ENCODE peak calls at places on chromosomes 4 and X, in ten cellular contexts. One of them, this sample, is unnamed.

GRCh38 chr4:25007608-25008007 is 23.1 kb downstream of the LGI2 start:
- DNase-seq in left ventricle myocardium inferior: no peak
- DNase-seq in thoracic aorta: no peak
- DNase-seq in ACHN: no peak
- DNase-seq in activated CD8-positive, alpha-beta T cell treated with anti-CD3 and anti-CD28 coated beads, Interleukin-2, amount 10 ng/mL, durations not matched to agents 7 days and 5 days: no peak
- DNase-seq in tibial artery: peak
- DNase-seq in RWPE1: no peak
- DNase-seq in stimulated activated CD4-positive, alpha-beta T cell treated with anti-CD3 and anti-CD28 coated beads, Interleukin-2, amount 100 ng/mL, for 48 hours: no peak
- DNase-seq in hepatocyte: no peak
- DNase-seq in amygdala: no peak
- DNase-seq in this sample: no peak

GRCh38 chrX:119573840-119574393 is 446 bp upstream of the UBE2A start:
- DNase-seq in left ventricle myocardium inferior: peak
- DNase-seq in thoracic aorta: peak
- DNase-seq in ACHN: peak
- DNase-seq in activated CD8-positive, alpha-beta T cell treated with anti-CD3 and anti-CD28 coated beads, Interleukin-2, amount 10 ng/mL, durations not matched to agents 7 days and 5 days: no peak
- DNase-seq in tibial artery: peak
- DNase-seq in RWPE1: peak
- DNase-seq in stimulated activated CD4-positive, alpha-beta T cell treated with anti-CD3 and anti-CD28 coated beads, Interleukin-2, amount 100 ng/mL, for 48 hours: no peak
- DNase-seq in hepatocyte: peak
- DNase-seq in amygdala: no peak
- DNase-seq in this sample: no peak

GRCh38 chr4:78560296-78560963 is 8.9 kb downstream of the ANXA3 start:
- DNase-seq in left ventricle myocardium inferior: no peak
- DNase-seq in thoracic aorta: no peak
- DNase-seq in ACHN: peak
- DNase-seq in activated CD8-positive, alpha-beta T cell treated with anti-CD3 and anti-CD28 coated beads, Interleukin-2, amount 10 ng/mL, durations not matched to agents 7 days and 5 days: no peak
- DNase-seq in tibial artery: no peak
- DNase-seq in RWPE1: peak
- DNase-seq in stimulated activated CD4-positive, alpha-beta T cell treated with anti-CD3 and anti-CD28 coated beads, Interleukin-2, amount 100 ng/mL, for 48 hours: no peak
- DNase-seq in hepatocyte: peak
- DNase-seq in amygdala: no peak
- DNase-seq in this sample: no peak

GRCh38 chrX:144791298-144791697 is 456.0 kb upstream of the SPANXN1 start:
- DNase-seq in left ventricle myocardium inferior: no peak
- DNase-seq in thoracic aorta: no peak
- DNase-seq in ACHN: no peak
- DNase-seq in activated CD8-positive, alpha-beta T cell treated with anti-CD3 and anti-CD28 coated beads, Interleukin-2, amount 10 ng/mL, durations not matched to agents 7 days and 5 days: no peak
- DNase-seq in tibial artery: no peak
- DNase-seq in RWPE1: peak
- DNase-seq in stimulated activated CD4-positive, alpha-beta T cell treated with anti-CD3 and anti-CD28 coated beads, Interleukin-2, amount 100 ng/mL, for 48 hours: no peak
- DNase-seq in hepatocyte: peak
- DNase-seq in amygdala: no peak
- DNase-seq in this sample: no peak

GRCh38 chr4:25567253-25567652 is 88.4 kb upstream of the SLC34A2 start:
- DNase-seq in left ventricle myocardium inferior: no peak
- DNase-seq in thoracic aorta: no peak
- DNase-seq in ACHN: no peak
- DNase-seq in activated CD8-positive, alpha-beta T cell treated with anti-CD3 and anti-CD28 coated beads, Interleukin-2, amount 10 ng/mL, durations not matched to agents 7 days and 5 days: no peak
- DNase-seq in tibial artery: no peak
- DNase-seq in RWPE1: no peak
- DNase-seq in stimulated activated CD4-positive, alpha-beta T cell treated with anti-CD3 and anti-CD28 coated beads, Interleukin-2, amount 100 ng/mL, for 48 hours: no peak
- DNase-seq in hepatocyte: no peak
- DNase-seq in amygdala: no peak
- DNase-seq in this sample: no peak

GRCh38 chr4:121582296-121582695 is 114.5 kb downstream of the ANXA5 start:
- DNase-seq in left ventricle myocardium inferior: no peak
- DNase-seq in thoracic aorta: no peak
- DNase-seq in ACHN: no peak
- DNase-seq in activated CD8-positive, alpha-beta T cell treated with anti-CD3 and anti-CD28 coated beads, Interleukin-2, amount 10 ng/mL, durations not matched to agents 7 days and 5 days: no peak
- DNase-seq in tibial artery: no peak
- DNase-seq in RWPE1: peak
- DNase-seq in stimulated activated CD4-positive, alpha-beta T cell treated with anti-CD3 and anti-CD28 coated beads, Interleukin-2, amount 100 ng/mL, for 48 hours: no peak
- DNase-seq in hepatocyte: no peak
- DNase-seq in amygdala: no peak
- DNase-seq in this sample: no peak

GRCh38 chrX:106178826-106179225 is 10.7 kb downstream of the PWWP3B start:
- DNase-seq in left ventricle myocardium inferior: no peak
- DNase-seq in thoracic aorta: no peak
- DNase-seq in ACHN: no peak
- DNase-seq in activated CD8-positive, alpha-beta T cell treated with anti-CD3 and anti-CD28 coated beads, Interleukin-2, amount 10 ng/mL, durations not matched to agents 7 days and 5 days: no peak
- DNase-seq in tibial artery: no peak
- DNase-seq in RWPE1: no peak
- DNase-seq in stimulated activated CD4-positive, alpha-beta T cell treated with anti-CD3 and anti-CD28 coated beads, Interleukin-2, amount 100 ng/mL, for 48 hours: no peak
- DNase-seq in hepatocyte: no peak
- DNase-seq in amygdala: no peak
- DNase-seq in this sample: no peak

GRCh38 chrX:46961574-46962279 is 49.5 kb downstream of the JADE3 start:
- DNase-seq in left ventricle myocardium inferior: no peak
- DNase-seq in thoracic aorta: no peak
- DNase-seq in ACHN: no peak
- DNase-seq in activated CD8-positive, alpha-beta T cell treated with anti-CD3 and anti-CD28 coated beads, Interleukin-2, amount 10 ng/mL, durations not matched to agents 7 days and 5 days: no peak
- DNase-seq in tibial artery: no peak
- DNase-seq in RWPE1: no peak
- DNase-seq in stimulated activated CD4-positive, alpha-beta T cell treated with anti-CD3 and anti-CD28 coated beads, Interleukin-2, amount 100 ng/mL, for 48 hours: no peak
- DNase-seq in hepatocyte: no peak
- DNase-seq in amygdala: no peak
- DNase-seq in this sample: no peak

GRCh38 chrX:107627792-107628661 is at the start of gene PRPS1:
- DNase-seq in left ventricle myocardium inferior: peak
- DNase-seq in thoracic aorta: peak
- DNase-seq in ACHN: peak
- DNase-seq in activated CD8-positive, alpha-beta T cell treated with anti-CD3 and anti-CD28 coated beads, Interleukin-2, amount 10 ng/mL, durations not matched to agents 7 days and 5 days: peak
- DNase-seq in tibial artery: peak
- DNase-seq in RWPE1: peak
- DNase-seq in stimulated activated CD4-positive, alpha-beta T cell treated with anti-CD3 and anti-CD28 coated beads, Interleukin-2, amount 100 ng/mL, for 48 hours: peak
- DNase-seq in hepatocyte: peak
- DNase-seq in amygdala: peak
- DNase-seq in this sample: peak

GRCh38 chr4:119587796-119588195 is 40.8 kb downstream of the PDE5A start:
- DNase-seq in left ventricle myocardium inferior: no peak
- DNase-seq in thoracic aorta: no peak
- DNase-seq in ACHN: no peak
- DNase-seq in activated CD8-positive, alpha-beta T cell treated with anti-CD3 and anti-CD28 coated beads, Interleukin-2, amount 10 ng/mL, durations not matched to agents 7 days and 5 days: no peak
- DNase-seq in tibial artery: no peak
- DNase-seq in RWPE1: no peak
- DNase-seq in stimulated activated CD4-positive, alpha-beta T cell treated with anti-CD3 and anti-CD28 coated beads, Interleukin-2, amount 100 ng/mL, for 48 hours: no peak
- DNase-seq in hepatocyte: no peak
- DNase-seq in amygdala: no peak
- DNase-seq in this sample: no peak

GRCh38 chrX:56233682-56234081 is 1.5 kb downstream of the KLF8 start:
- DNase-seq in left ventricle myocardium inferior: peak
- DNase-seq in thoracic aorta: peak
- DNase-seq in ACHN: peak
- DNase-seq in activated CD8-positive, alpha-beta T cell treated with anti-CD3 and anti-CD28 coated beads, Interleukin-2, amount 10 ng/mL, durations not matched to agents 7 days and 5 days: no peak
- DNase-seq in tibial artery: peak
- DNase-seq in RWPE1: no peak
- DNase-seq in stimulated activated CD4-positive, alpha-beta T cell treated with anti-CD3 and anti-CD28 coated beads, Interleukin-2, amount 100 ng/mL, for 48 hours: no peak
- DNase-seq in hepatocyte: peak
- DNase-seq in amygdala: no peak
- DNase-seq in this sample: no peak

GRCh38 chr4:119100640-119101039 is 35.0 kb upstream of the MYOZ2 start:
- DNase-seq in left ventricle myocardium inferior: no peak
- DNase-seq in thoracic aorta: no peak
- DNase-seq in ACHN: no peak
- DNase-seq in activated CD8-positive, alpha-beta T cell treated with anti-CD3 and anti-CD28 coated beads, Interleukin-2, amount 10 ng/mL, durations not matched to agents 7 days and 5 days: no peak
- DNase-seq in tibial artery: no peak
- DNase-seq in RWPE1: no peak
- DNase-seq in stimulated activated CD4-positive, alpha-beta T cell treated with anti-CD3 and anti-CD28 coated beads, Interleukin-2, amount 100 ng/mL, for 48 hours: no peak
- DNase-seq in hepatocyte: no peak
- DNase-seq in amygdala: no peak
- DNase-seq in this sample: no peak

GRCh38 chr4:97548943-97549583 is 594.2 kb downstream of the STPG2 start:
- DNase-seq in left ventricle myocardium inferior: no peak
- DNase-seq in thoracic aorta: no peak
- DNase-seq in ACHN: no peak
- DNase-seq in activated CD8-positive, alpha-beta T cell treated with anti-CD3 and anti-CD28 coated beads, Interleukin-2, amount 10 ng/mL, durations not matched to agents 7 days and 5 days: no peak
- DNase-seq in tibial artery: no peak
- DNase-seq in RWPE1: no peak
- DNase-seq in stimulated activated CD4-positive, alpha-beta T cell treated with anti-CD3 and anti-CD28 coated beads, Interleukin-2, amount 100 ng/mL, for 48 hours: no peak
- DNase-seq in hepatocyte: no peak
- DNase-seq in amygdala: no peak
- DNase-seq in this sample: no peak

GRCh38 chr4:100782356-100782755 is 264.5 kb upstream of the EMCN start:
- DNase-seq in left ventricle myocardium inferior: no peak
- DNase-seq in thoracic aorta: no peak
- DNase-seq in ACHN: no peak
- DNase-seq in activated CD8-positive, alpha-beta T cell treated with anti-CD3 and anti-CD28 coated beads, Interleukin-2, amount 10 ng/mL, durations not matched to agents 7 days and 5 days: no peak
- DNase-seq in tibial artery: no peak
- DNase-seq in RWPE1: no peak
- DNase-seq in stimulated activated CD4-positive, alpha-beta T cell treated with anti-CD3 and anti-CD28 coated beads, Interleukin-2, amount 100 ng/mL, for 48 hours: no peak
- DNase-seq in hepatocyte: no peak
- DNase-seq in amygdala: no peak
- DNase-seq in this sample: no peak

GRCh38 chr4:158538176-158538575 is 16.5 kb downstream of the RXFP1 start:
- DNase-seq in left ventricle myocardium inferior: no peak
- DNase-seq in thoracic aorta: no peak
- DNase-seq in ACHN: no peak
- DNase-seq in activated CD8-positive, alpha-beta T cell treated with anti-CD3 and anti-CD28 coated beads, Interleukin-2, amount 10 ng/mL, durations not matched to agents 7 days and 5 days: no peak
- DNase-seq in tibial artery: no peak
- DNase-seq in RWPE1: no peak
- DNase-seq in stimulated activated CD4-positive, alpha-beta T cell treated with anti-CD3 and anti-CD28 coated beads, Interleukin-2, amount 100 ng/mL, for 48 hours: no peak
- DNase-seq in hepatocyte: no peak
- DNase-seq in amygdala: no peak
- DNase-seq in this sample: no peak

GRCh38 chrX:54747713-54748393 is 50.2 kb downstream of the ITIH6 start:
- DNase-seq in left ventricle myocardium inferior: no peak
- DNase-seq in thoracic aorta: no peak
- DNase-seq in ACHN: no peak
- DNase-seq in activated CD8-positive, alpha-beta T cell treated with anti-CD3 and anti-CD28 coated beads, Interleukin-2, amount 10 ng/mL, durations not matched to agents 7 days and 5 days: no peak
- DNase-seq in tibial artery: no peak
- DNase-seq in RWPE1: no peak
- DNase-seq in stimulated activated CD4-positive, alpha-beta T cell treated with anti-CD3 and anti-CD28 coated beads, Interleukin-2, amount 100 ng/mL, for 48 hours: no peak
- DNase-seq in hepatocyte: no peak
- DNase-seq in amygdala: no peak
- DNase-seq in this sample: no peak

GRCh38 chr4:5700459-5700858 is 7.9 kb downstream of the EVC2 start:
- DNase-seq in left ventricle myocardium inferior: no peak
- DNase-seq in thoracic aorta: no peak
- DNase-seq in ACHN: no peak
- DNase-seq in activated CD8-positive, alpha-beta T cell treated with anti-CD3 and anti-CD28 coated beads, Interleukin-2, amount 10 ng/mL, durations not matched to agents 7 days and 5 days: no peak
- DNase-seq in tibial artery: no peak
- DNase-seq in RWPE1: no peak
- DNase-seq in stimulated activated CD4-positive, alpha-beta T cell treated with anti-CD3 and anti-CD28 coated beads, Interleukin-2, amount 100 ng/mL, for 48 hours: no peak
- DNase-seq in hepatocyte: no peak
- DNase-seq in amygdala: no peak
- DNase-seq in this sample: no peak

GRCh38 chrX:9927638-9928037 is 39.5 kb upstream of the CLDN34 start:
- DNase-seq in left ventricle myocardium inferior: no peak
- DNase-seq in thoracic aorta: no peak
- DNase-seq in ACHN: no peak
- DNase-seq in activated CD8-positive, alpha-beta T cell treated with anti-CD3 and anti-CD28 coated beads, Interleukin-2, amount 10 ng/mL, durations not matched to agents 7 days and 5 days: no peak
- DNase-seq in tibial artery: no peak
- DNase-seq in RWPE1: no peak
- DNase-seq in stimulated activated CD4-positive, alpha-beta T cell treated with anti-CD3 and anti-CD28 coated beads, Interleukin-2, amount 100 ng/mL, for 48 hours: no peak
- DNase-seq in hepatocyte: no peak
- DNase-seq in amygdala: no peak
- DNase-seq in this sample: no peak

GRCh38 chrX:44456685-44457084 is 86.0 kb downstream of the FUNDC1 start:
- DNase-seq in left ventricle myocardium inferior: no peak
- DNase-seq in thoracic aorta: no peak
- DNase-seq in ACHN: no peak
- DNase-seq in activated CD8-positive, alpha-beta T cell treated with anti-CD3 and anti-CD28 coated beads, Interleukin-2, amount 10 ng/mL, durations not matched to agents 7 days and 5 days: no peak
- DNase-seq in tibial artery: no peak
- DNase-seq in RWPE1: no peak
- DNase-seq in stimulated activated CD4-positive, alpha-beta T cell treated with anti-CD3 and anti-CD28 coated beads, Interleukin-2, amount 100 ng/mL, for 48 hours: no peak
- DNase-seq in hepatocyte: no peak
- DNase-seq in amygdala: no peak
- DNase-seq in this sample: no peak

GRCh38 chrX:45266456-45266855 is 65.8 kb upstream of the DIPK2B start:
- DNase-seq in left ventricle myocardium inferior: no peak
- DNase-seq in thoracic aorta: no peak
- DNase-seq in ACHN: peak
- DNase-seq in activated CD8-positive, alpha-beta T cell treated with anti-CD3 and anti-CD28 coated beads, Interleukin-2, amount 10 ng/mL, durations not matched to agents 7 days and 5 days: no peak
- DNase-seq in tibial artery: no peak
- DNase-seq in RWPE1: no peak
- DNase-seq in stimulated activated CD4-positive, alpha-beta T cell treated with anti-CD3 and anti-CD28 coated beads, Interleukin-2, amount 100 ng/mL, for 48 hours: no peak
- DNase-seq in hepatocyte: no peak
- DNase-seq in amygdala: no peak
- DNase-seq in this sample: no peak

GRCh38 chr4:119746951-119747350 is 118.3 kb upstream of the PDE5A start:
- DNase-seq in left ventricle myocardium inferior: no peak
- DNase-seq in thoracic aorta: no peak
- DNase-seq in ACHN: no peak
- DNase-seq in activated CD8-positive, alpha-beta T cell treated with anti-CD3 and anti-CD28 coated beads, Interleukin-2, amount 10 ng/mL, durations not matched to agents 7 days and 5 days: no peak
- DNase-seq in tibial artery: no peak
- DNase-seq in RWPE1: no peak
- DNase-seq in stimulated activated CD4-positive, alpha-beta T cell treated with anti-CD3 and anti-CD28 coated beads, Interleukin-2, amount 100 ng/mL, for 48 hours: no peak
- DNase-seq in hepatocyte: no peak
- DNase-seq in amygdala: no peak
- DNase-seq in this sample: no peak

GRCh38 chrX:39830414-39830813 is 267.3 kb downstream of the BCOR start:
- DNase-seq in left ventricle myocardium inferior: no peak
- DNase-seq in thoracic aorta: no peak
- DNase-seq in ACHN: no peak
- DNase-seq in activated CD8-positive, alpha-beta T cell treated with anti-CD3 and anti-CD28 coated beads, Interleukin-2, amount 10 ng/mL, durations not matched to agents 7 days and 5 days: no peak
- DNase-seq in tibial artery: no peak
- DNase-seq in RWPE1: no peak
- DNase-seq in stimulated activated CD4-positive, alpha-beta T cell treated with anti-CD3 and anti-CD28 coated beads, Interleukin-2, amount 100 ng/mL, for 48 hours: no peak
- DNase-seq in hepatocyte: no peak
- DNase-seq in amygdala: no peak
- DNase-seq in this sample: no peak

GRCh38 chrX:31661280-31661679 is 589.4 kb upstream of the FTHL17 start:
- DNase-seq in left ventricle myocardium inferior: no peak
- DNase-seq in thoracic aorta: no peak
- DNase-seq in ACHN: no peak
- DNase-seq in activated CD8-positive, alpha-beta T cell treated with anti-CD3 and anti-CD28 coated beads, Interleukin-2, amount 10 ng/mL, durations not matched to agents 7 days and 5 days: no peak
- DNase-seq in tibial artery: no peak
- DNase-seq in RWPE1: no peak
- DNase-seq in stimulated activated CD4-positive, alpha-beta T cell treated with anti-CD3 and anti-CD28 coated beads, Interleukin-2, amount 100 ng/mL, for 48 hours: no peak
- DNase-seq in hepatocyte: no peak
- DNase-seq in amygdala: no peak
- DNase-seq in this sample: no peak

GRCh38 chr4:186067757-186068385 is 1.1 kb upstream of the TLR3 start:
- DNase-seq in left ventricle myocardium inferior: peak
- DNase-seq in thoracic aorta: no peak
- DNase-seq in ACHN: peak
- DNase-seq in activated CD8-positive, alpha-beta T cell treated with anti-CD3 and anti-CD28 coated beads, Interleukin-2, amount 10 ng/mL, durations not matched to agents 7 days and 5 days: peak
- DNase-seq in tibial artery: peak
- DNase-seq in RWPE1: no peak
- DNase-seq in stimulated activated CD4-positive, alpha-beta T cell treated with anti-CD3 and anti-CD28 coated beads, Interleukin-2, amount 100 ng/mL, for 48 hours: no peak
- DNase-seq in hepatocyte: peak
- DNase-seq in amygdala: no peak
- DNase-seq in this sample: peak

GRCh38 chrX:108245462-108245861 is 153.9 kb downstream of the ATG4A start:
- DNase-seq in left ventricle myocardium inferior: no peak
- DNase-seq in thoracic aorta: no peak
- DNase-seq in ACHN: no peak
- DNase-seq in activated CD8-positive, alpha-beta T cell treated with anti-CD3 and anti-CD28 coated beads, Interleukin-2, amount 10 ng/mL, durations not matched to agents 7 days and 5 days: no peak
- DNase-seq in tibial artery: no peak
- DNase-seq in RWPE1: no peak
- DNase-seq in stimulated activated CD4-positive, alpha-beta T cell treated with anti-CD3 and anti-CD28 coated beads, Interleukin-2, amount 100 ng/mL, for 48 hours: no peak
- DNase-seq in hepatocyte: no peak
- DNase-seq in amygdala: no peak
- DNase-seq in this sample: no peak

GRCh38 chr4:24112466-24112865 is 222.6 kb upstream of the PPARGC1A start:
- DNase-seq in left ventricle myocardium inferior: no peak
- DNase-seq in thoracic aorta: no peak
- DNase-seq in ACHN: no peak
- DNase-seq in activated CD8-positive, alpha-beta T cell treated with anti-CD3 and anti-CD28 coated beads, Interleukin-2, amount 10 ng/mL, durations not matched to agents 7 days and 5 days: no peak
- DNase-seq in tibial artery: no peak
- DNase-seq in RWPE1: no peak
- DNase-seq in stimulated activated CD4-positive, alpha-beta T cell treated with anti-CD3 and anti-CD28 coated beads, Interleukin-2, amount 100 ng/mL, for 48 hours: no peak
- DNase-seq in hepatocyte: no peak
- DNase-seq in amygdala: no peak
- DNase-seq in this sample: no peak

GRCh38 chr4:138959421-138959820 is 56.2 kb upstream of the NOCT start:
- DNase-seq in left ventricle myocardium inferior: no peak
- DNase-seq in thoracic aorta: no peak
- DNase-seq in ACHN: no peak
- DNase-seq in activated CD8-positive, alpha-beta T cell treated with anti-CD3 and anti-CD28 coated beads, Interleukin-2, amount 10 ng/mL, durations not matched to agents 7 days and 5 days: no peak
- DNase-seq in tibial artery: no peak
- DNase-seq in RWPE1: no peak
- DNase-seq in stimulated activated CD4-positive, alpha-beta T cell treated with anti-CD3 and anti-CD28 coated beads, Interleukin-2, amount 100 ng/mL, for 48 hours: no peak
- DNase-seq in hepatocyte: no peak
- DNase-seq in amygdala: no peak
- DNase-seq in this sample: peak

GRCh38 chr4:91325495-91325894 is 978.3 kb upstream of the GRID2 start:
- DNase-seq in left ventricle myocardium inferior: no peak
- DNase-seq in thoracic aorta: peak
- DNase-seq in ACHN: no peak
- DNase-seq in activated CD8-positive, alpha-beta T cell treated with anti-CD3 and anti-CD28 coated beads, Interleukin-2, amount 10 ng/mL, durations not matched to agents 7 days and 5 days: no peak
- DNase-seq in tibial artery: no peak
- DNase-seq in RWPE1: peak
- DNase-seq in stimulated activated CD4-positive, alpha-beta T cell treated with anti-CD3 and anti-CD28 coated beads, Interleukin-2, amount 100 ng/mL, for 48 hours: no peak
- DNase-seq in hepatocyte: peak
- DNase-seq in amygdala: no peak
- DNase-seq in this sample: no peak

This sample was measured in CMK.